ENCODE peak calls at places on chromosomes 4 and X, in eight cellular contexts. P is AG10803, X is right cardiac atrium, S is sigmoid colon, G is right atrium auricular region, N is suprapubic skin, H is GM23338, T is WERI-Rb-1. B is an unnamed sample.

GRCh38 chr4:125262079-125262478 is 52.7 kb upstream of the FAT4 start:
- DNase-seq in G (no peak), H (no peak), X (no peak), N (no peak), P (no peak), T (no peak), S (no peak), B (no peak)

GRCh38 chr4:6281436-6282144 is 11.9 kb downstream of the WFS1 start:
- DNase-seq in G (peak), P (no peak), H (no peak), N (no peak), X (peak), T (no peak), S (peak), B (no peak)

GRCh38 chrX:97367149-97367548 is 483.4 kb downstream of the RPA4 start:
- DNase-seq in P (peak), N (no peak), X (no peak), G (no peak), T (no peak), H (no peak), S (no peak), B (no peak)

GRCh38 chrX:100381613-100382012 is 28.5 kb downstream of the PCDH19 start:
- DNase-seq in G (no peak), H (no peak), S (no peak), N (no peak), X (no peak), P (peak), T (no peak), B (no peak)

GRCh38 chr4:84632092-84632491 is 49.2 kb downstream of the CDS1 start:
- DNase-seq in S (no peak), N (no peak), G (no peak), P (peak), X (no peak), H (no peak), T (no peak), B (no peak)

GRCh38 chr4:141884070-141884469 is 247.7 kb downstream of the IL15 start:
- DNase-seq in N (no peak), G (no peak), X (no peak), S (no peak), T (no peak), P (no peak), H (no peak), B (no peak)

GRCh38 chr4:6221851-6222760 is 21.8 kb upstream of the JAKMIP1 start:
- DNase-seq in N (no peak), T (no peak), S (peak), G (no peak), X (peak), P (no peak), H (peak), B (no peak)

GRCh38 chrX:2894885-2895292 is 34.2 kb downstream of the ARSD start:
- DNase-seq in H (no peak), S (peak), P (peak), T (no peak), G (no peak), N (no peak), X (no peak), B (no peak)

GRCh38 chr4:80335554-80336358 is at the start of gene CFAP299:
- DNase-seq in X (peak), T (peak), S (peak), P (peak), N (peak), H (peak), G (peak), B (peak)

GRCh38 chrX:8453619-8454018 is 11.0 kb upstream of the VCX3B start:
- DNase-seq in N (no peak), G (no peak), S (no peak), X (no peak), T (no peak), H (no peak), P (no peak), B (no peak)

GRCh38 chr4:42515156-42515884 is 118.0 kb downstream of the SHISA3 start:
- DNase-seq in T (no peak), G (no peak), S (no peak), X (no peak), P (peak), H (peak), N (no peak), B (no peak)

GRCh38 chr4:3368841-3369760 is 72.7 kb upstream of the HGFAC start:
- DNase-seq in T (no peak), G (peak), S (peak), P (no peak), H (no peak), N (no peak), X (peak), B (no peak)

GRCh38 chr4:3368334-3368733 is 73.4 kb upstream of the HGFAC start:
- DNase-seq in N (no peak), P (no peak), S (peak), T (no peak), H (no peak), G (peak), X (no peak), B (no peak)

GRCh38 chr4:3371038-3371437 is 70.7 kb upstream of the HGFAC start:
- DNase-seq in N (no peak), X (peak), H (peak), S (peak), G (peak), P (no peak), T (no peak), B (no peak)

GRCh38 chr4:3371581-3372001 is 70.2 kb upstream of the HGFAC start:
- DNase-seq in G (peak), N (no peak), S (peak), T (no peak), P (no peak), H (peak), X (peak), B (no peak)

GRCh38 chr4:3369781-3370660 is 71.7 kb upstream of the HGFAC start:
- DNase-seq in P (peak), H (peak), X (peak), T (no peak), G (peak), N (no peak), S (peak), B (no peak)
- H3K4me3 ChIP-seq in P (peak), H (peak), X (peak), T (no peak), G (peak), N (peak), S (peak), B (peak)

GRCh38 chr4:41360214-41360910 is 103.6 kb downstream of the UCHL1 start:
- DNase-seq in N (no peak), T (peak), P (peak), G (no peak), X (peak), S (peak), H (peak), B (no peak)
- H3K4me3 ChIP-seq in N (peak), T (peak), P (peak), G (peak), X (peak), S (peak), H (peak), B (peak)

DNA sequence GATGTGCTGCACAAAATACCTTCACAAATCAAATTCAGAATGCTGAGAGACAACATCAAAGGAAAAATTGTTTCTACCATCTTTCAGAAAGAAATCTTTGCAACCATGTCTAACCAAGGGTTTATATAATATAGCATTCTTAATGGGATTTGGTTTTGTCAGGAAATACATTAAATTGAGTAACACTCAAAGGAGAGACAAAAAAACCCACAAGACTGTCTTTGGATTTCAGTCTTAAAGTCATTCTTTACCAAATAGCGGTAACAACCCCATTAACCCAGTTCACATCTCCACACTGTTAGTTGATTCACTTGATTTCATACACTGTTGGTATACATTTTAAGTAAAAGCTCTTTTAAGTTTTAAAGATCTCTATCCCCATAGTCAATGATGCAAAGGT is 145.7 kb upstream of the EDNRA start:
- DNase-seq in N (no peak), G (no peak), P (no peak), S (no peak), T (no peak), X (no peak), H (no peak), B (no peak)
- H3K4me3 ChIP-seq in N (no peak), G (no peak), P (no peak), S (no peak), T (no peak), X (no peak), H (no peak), B (no peak)

GRCh38 chr4:1031956-1032795 is 20.8 kb downstream of the FGFRL1 start:
- DNase-seq in P (no peak), H (no peak), X (no peak), N (no peak), S (no peak), T (no peak), G (no peak), B (no peak)

GRCh38 chr4:1032861-1033260 is 21.4 kb downstream of the FGFRL1 start:
- DNase-seq in P (no peak), S (no peak), T (no peak), G (no peak), N (no peak), H (no peak), X (no peak), B (no peak)

GRCh38 chr4:1035510-1035909 is 24.1 kb downstream of the FGFRL1 start:
- DNase-seq in N (no peak), S (no peak), G (peak), T (no peak), X (peak), H (no peak), P (peak), B (no peak)

GRCh38 chr4:1036095-1036494 is 24.7 kb downstream of the FGFRL1 start:
- DNase-seq in S (no peak), H (no peak), P (no peak), G (no peak), X (no peak), N (no peak), T (no peak), B (no peak)

GRCh38 chr4:1033840-1034551 is 22.6 kb downstream of the FGFRL1 start:
- DNase-seq in X (peak), G (peak), N (no peak), S (no peak), P (peak), T (peak), H (no peak), B (no peak)
- H3K4me3 ChIP-seq in X (no peak), G (no peak), N (peak), S (peak), P (peak), T (peak), H (no peak), B (peak)

GRCh38 chr4:122100508-122100907 is 51.6 kb upstream of the BLTP1 start:
- DNase-seq in X (no peak), T (no peak), N (no peak), P (no peak), S (no peak), G (no peak), H (peak), B (no peak)
- H3K4me3 ChIP-seq in X (no peak), T (no peak), N (no peak), P (no peak), S (no peak), G (no peak), H (peak), B (no peak)

GRCh38 chr4:65265526-65265925 is 404.8 kb downstream of the EPHA5 start:
- DNase-seq in P (no peak), H (no peak), G (no peak), X (no peak), N (no peak), S (no peak), T (no peak), B (no peak)
- H3K4me3 ChIP-seq in P (no peak), H (no peak), G (no peak), X (no peak), N (no peak), S (no peak), T (no peak), B (no peak)

GRCh38 chr4:7868892-7869471 is 70.7 kb downstream of the AFAP1 start:
- DNase-seq in G (no peak), P (no peak), H (no peak), T (no peak), S (no peak), N (no peak), X (no peak), B (no peak)
- H3K4me3 ChIP-seq in G (no peak), P (no peak), H (no peak), T (no peak), S (no peak), N (no peak), X (no peak), B (no peak)

GRCh38 chr4:40308528-40309122 is 26.5 kb upstream of the CHRNA9 start:
- DNase-seq in X (no peak), P (no peak), S (no peak), H (peak), G (no peak), N (no peak), T (no peak), B (no peak)
- H3K4me3 ChIP-seq in X (no peak), P (no peak), S (no peak), H (no peak), G (no peak), N (no peak), T (no peak), B (no peak)

GRCh38 chrX:103171353-103171752 is 43.6 kb upstream of the BEX4 start:
- DNase-seq in G (no peak), S (no peak), H (peak), T (no peak), X (no peak), N (no peak), P (no peak), B (no peak)

GRCh38 chrX:103170216-103170615 is 44.7 kb upstream of the BEX4 start:
- DNase-seq in T (no peak), H (no peak), S (no peak), P (peak), X (no peak), N (no peak), G (no peak), B (no peak)

GRCh38 chrX:103177561-103177960 is 37.3 kb upstream of the BEX4 start:
- DNase-seq in N (no peak), S (no peak), P (no peak), T (no peak), H (no peak), X (no peak), G (no peak), B (no peak)

GRCh38 chrX:103175944-103176753 is 38.8 kb upstream of the BEX4 start:
- DNase-seq in H (peak), P (peak), N (no peak), X (peak), G (peak), S (peak), T (peak), B (no peak)
- H3K4me3 ChIP-seq in H (no peak), P (peak), N (no peak), X (no peak), G (no peak), S (no peak), T (no peak), B (no peak)

B was measured in esophagus squamous epithelium.